ENCODE peak calls at places on chromosomes 1 and 21, in four cellular contexts. G is stomach, R is IMR-90, P is transverse colon. C is an unnamed sample.

GRCh38 chr1:46605242-46605641 is 1.2 kb upstream of the MKNK1 start:
- DNase-seq in G (no peak), R (no peak), P (no peak), C (no peak)

GRCh38 chr1:153040950-153041631 is at the start of gene SPRR2D:
- DNase-seq in G (no peak), R (no peak), P (no peak), C (no peak)

GRCh38 chr1:120178799-120179419 is 2.6 kb upstream of the SEC22B start:
- DNase-seq in G (no peak), R (peak; percentile 37), P (no peak), C (no peak)

GRCh38 chr1:75567212-75567611 is 43.7 kb downstream of the SLC44A5 start:
- DNase-seq in G (no peak), R (no peak), P (no peak), C (no peak)

GRCh38 chr1:226569879-226570547 is 21.4 kb downstream of the STUM start:
- DNase-seq in G (no peak), R (no peak), P (no peak), C (no peak)

GRCh38 chr1:212475151-212475550 is 42.4 kb downstream of the NENF start:
- DNase-seq in G (no peak), R (no peak), P (no peak), C (no peak)

GRCh38 chr1:97936976-97937375 is 16.1 kb upstream of the DPYD start:
- DNase-seq in G (no peak), R (no peak), P (no peak), C (no peak)

GRCh38 chr1:45604239-45604638 is 19.6 kb downstream of the CCDC17 start:
- DNase-seq in G (no peak), R (no peak), P (no peak), C (no peak)

GRCh38 chr1:167563579-167564246 is 10.2 kb upstream of the CREG1 start:
- DNase-seq in G (peak; percentile 42), R (no peak), P (peak; percentile 17), C (peak; percentile 65)

GRCh38 chr21:45550552-45551210 is 8.4 kb upstream of the SLC19A1 start:
- DNase-seq in G (no peak), R (no peak), P (peak; percentile 54), C (no peak)

GRCh38 chr1:240712014-240712731 is 100.2 kb upstream of the GREM2 start:
- DNase-seq in G (no peak), R (peak; percentile 81), P (no peak), C (no peak)

GRCh38 chr1:220084460-220084859 is 5.1 kb downstream of the BPNT1 start:
- DNase-seq in G (no peak), R (no peak), P (no peak), C (no peak)

GRCh38 chr1:156126043-156126700 is 11.7 kb downstream of the LMNA start:
- DNase-seq in G (peak; percentile 79), R (peak; percentile 96), P (peak; percentile 82), C (peak; percentile 74)
- TF ChIP-seq POLR2A in G (no peak), R (peak; percentile 82), P (peak; percentile 27), C (no peak)

GRCh38 chr1:174999216-174999925 is 376 bp upstream of the CACYBP start:
- DNase-seq in G (peak; percentile 97), R (peak; percentile 99), P (peak; percentile 98), C (peak; percentile 98)

GRCh38 chr1:175000697-175001187 is 995 bp downstream of the CACYBP start:
- DNase-seq in G (no peak), R (no peak), P (no peak), C (no peak)

GRCh38 chr1:174998569-174999215 is 1.1 kb upstream of the CACYBP start:
- DNase-seq in G (peak; percentile 40), R (peak; percentile 36), P (peak; percentile 40), C (peak; percentile 64)

GRCh38 chr1:175002910-175003517 is 3.3 kb downstream of the CACYBP start:
- DNase-seq in G (no peak), R (no peak), P (no peak), C (no peak)

GRCh38 chr1:174999926-175000696 is at the start of gene CACYBP:
- DNase-seq in G (peak; percentile 38), R (peak; percentile 30), P (no peak), C (no peak)
- TF ChIP-seq POLR2A in G (no peak), R (no peak), P (no peak), C (peak; percentile 6)

GRCh38 chr1:2300851-2301606 is 72.9 kb downstream of the SKI start:
- DNase-seq in G (peak; percentile 74), R (peak; percentile 67), P (peak; percentile 86), C (peak; percentile 85)
- TF ChIP-seq POLR2A in G (no peak), R (peak; percentile 13), P (peak; percentile 37), C (no peak)

GRCh38 chr1:33255347-33256311 is 663 bp upstream of the ZNF362 start:
- DNase-seq in G (peak; percentile 80), R (peak; percentile 15), P (peak; percentile 86), C (peak; percentile 76)
- TF ChIP-seq POLR2A in G (no peak), R (no peak), P (peak; percentile 79), C (peak; percentile 86)

GRCh38 chr1:44515416-44515815 is 110.4 kb downstream of the RNF220 start:
- DNase-seq in G (no peak), R (no peak), P (no peak), C (no peak)
- TF ChIP-seq POLR2A in G (no peak), R (no peak), P (no peak), C (no peak)

GRCh38 chr1:234610061-234610581 is at the start of gene IRF2BP2:
- DNase-seq in G (peak; percentile 85), R (peak; percentile 80), P (peak; percentile 86), C (peak; percentile 87)
- TF ChIP-seq POLR2A in G (no peak), R (peak; percentile 98), P (peak; percentile 86), C (peak; percentile 90)

C was measured in body of pancreas.